ENCODE peak calls at places on chromosomes 16 and 17, in five cellular contexts. F is SW480, X is transverse colon, J is H7, C is nucleus accumbens. S is an unnamed sample.

GRCh38 chr16:50266337-50267091 is at the start of gene ADCY7:
- DNase-seq in F (peak; percentile 70), C (peak; percentile 26), X (peak; percentile 85), J (peak; percentile 87), S (no peak)

GRCh38 chr16:74034862-74035261 is 261.8 kb upstream of the PSMD7 start:
- DNase-seq in J (peak; percentile 32), X (peak; percentile 11), C (peak; percentile 1), F (peak; percentile 50), S (peak; percentile 14)

GRCh38 chr17:16328997-16329396 is 24.3 kb downstream of the CENPV start:
- DNase-seq in C (no peak), X (no peak), F (no peak), J (peak; percentile 47), S (no peak)

GRCh38 chr16:81012974-81013373 is 6.0 kb downstream of the CENPN start:
- DNase-seq in F (no peak), J (no peak), X (no peak), C (no peak), S (no peak)

GRCh38 chr16:50555892-50556673 is 7.9 kb downstream of the NKD1 start:
- DNase-seq in J (no peak), C (no peak), X (no peak), F (no peak), S (no peak)

GRCh38 chr17:43790311-43790940 is 10.2 kb downstream of the CFAP97D1 start:
- DNase-seq in X (no peak), C (no peak), F (no peak), J (no peak), S (no peak)

GRCh38 chr16:84033251-84034195 is 9.1 kb downstream of the SLC38A8 start:
- DNase-seq in C (no peak), X (no peak), F (no peak), J (peak; percentile 55), S (no peak)

GRCh38 chr16:55478827-55479559 is at the start of gene MMP2:
- DNase-seq in X (peak; percentile 45), J (peak; percentile 96), F (no peak), C (no peak), S (no peak)

GRCh38 chr17:83173997-83174858 is 94.8 kb downstream of the METRNL start:
- DNase-seq in X (no peak), J (no peak), C (no peak), F (no peak), S (no peak)

GRCh38 chr17:45273551-45273957 is 11.7 kb upstream of the SPATA32 start:
- DNase-seq in F (no peak), J (peak; percentile 43), X (no peak), C (no peak), S (no peak)

GRCh38 chr17:51119415-51120356 is 982 bp downstream of the SPAG9 start:
- DNase-seq in F (peak; percentile 58), C (no peak), J (peak; percentile 74), X (peak; percentile 54), S (peak; percentile 36)

GRCh38 chr16:71635632-71636031 is 9.6 kb downstream of the MARVELD3 start:
- DNase-seq in X (no peak), C (no peak), J (no peak), F (no peak), S (peak; percentile 4)

GRCh38 chr17:27560668-27561067 is 70.3 kb upstream of the LGALS9 start:
- DNase-seq in X (peak; percentile 59), J (no peak), F (no peak), C (no peak), S (no peak)

GRCh38 chr16:46972971-46973456 is 460 bp downstream of the DNAJA2 start:
- DNase-seq in J (peak; percentile 80), X (peak; percentile 50), C (no peak), F (peak; percentile 21), S (peak; percentile 5)

GRCh38 chr16:58011652-58012051 is 10.4 kb downstream of the USB1 start:
- DNase-seq in C (no peak), X (no peak), J (no peak), F (no peak), S (no peak)

GRCh38 chr16:13923703-13924298 is 3.8 kb downstream of the ERCC4 start:
- DNase-seq in X (no peak), F (peak; percentile 65), C (no peak), J (peak; percentile 39), S (no peak)

GRCh38 chr17:43027091-43028032 is 2.3 kb downstream of the RND2 start:
- DNase-seq in C (no peak), J (peak; percentile 82), X (no peak), F (no peak), S (no peak)

GRCh38 chr17:62892870-62893338 is 73.1 kb upstream of the TANC2 start:
- DNase-seq in J (no peak), X (peak; percentile 35), C (no peak), F (peak; percentile 28), S (peak; percentile 60)

GRCh38 chr17:82152556-82153294 is 54.7 kb upstream of the FASN start:
- DNase-seq in J (no peak), F (no peak), X (peak; percentile 44), C (no peak), S (no peak)

GRCh38 chr17:83149761-83150251 is 70.4 kb downstream of the METRNL start:
- DNase-seq in C (no peak), X (no peak), F (no peak), J (no peak), S (no peak)

GRCh38 chr16:56426585-56426984 is 1.2 kb upstream of the AMFR start:
- DNase-seq in F (no peak), J (no peak), X (no peak), C (no peak), S (no peak)

GRCh38 chr16:57628782-57629181 is 352 bp downstream of the ADGRG1 start:
- DNase-seq in X (no peak), J (no peak), C (no peak), F (no peak), S (no peak)

GRCh38 chr17:7626956-7627249 is 718 bp downstream of the SAT2 start:
- DNase-seq in C (no peak), X (no peak), J (no peak), F (no peak), S (no peak)

GRCh38 chr16:85755929-85756768 is 5.3 kb upstream of the C16orf74 start:
- DNase-seq in J (no peak), X (peak; percentile 28), C (no peak), F (no peak), S (no peak)

GRCh38 chr16:77211880-77212735 is 12.9 kb downstream of the SYCE1L start:
- DNase-seq in C (no peak), F (peak; percentile 64), J (peak; percentile 95), X (peak; percentile 73), S (no peak)

GRCh38 chr16:20871935-20872815 is 28.0 kb downstream of the DCUN1D3 start:
- DNase-seq in J (no peak), C (no peak), X (no peak), F (peak; percentile 39), S (no peak)

GRCh38 chr17:28189667-28190066 is 129.3 kb upstream of the TMEM97 start:
- DNase-seq in X (no peak), C (no peak), F (no peak), J (no peak), S (no peak)

GRCh38 chr16:90008708-90009145 is 10.5 kb downstream of the DBNDD1 start:
- DNase-seq in F (no peak), X (peak; percentile 35), C (no peak), J (no peak), S (no peak)

GRCh38 chr17:14935139-14935538 is 330.0 kb downstream of the PMP22 start:
- DNase-seq in C (no peak), F (no peak), X (no peak), J (no peak), S (no peak)

GRCh38 chr16:49365711-49366509 is 7.7 kb upstream of the C16orf78 start:
- DNase-seq in J (no peak), F (no peak), C (no peak), X (no peak), S (peak; percentile 9)

GRCh38 chr16:56576585-56577299 is 11.9 kb downstream of the MT4 start:
- DNase-seq in X (peak; percentile 90), F (peak; percentile 88), C (no peak), J (peak; percentile 87), S (peak; percentile 38)

GRCh38 chr17:77668518-77668917 is 290.0 kb upstream of the TNRC6C start:
- DNase-seq in F (no peak), C (no peak), X (no peak), J (no peak), S (no peak)

GRCh38 chr17:58452738-58453137 is 35.4 kb upstream of the RNF43 start:
- DNase-seq in X (no peak), F (no peak), C (no peak), J (no peak), S (no peak)

GRCh38 chr17:17696075-17696474 is 14.8 kb downstream of the RAI1 start:
- DNase-seq in C (no peak), F (no peak), J (no peak), X (no peak), S (no peak)

GRCh38 chr17:39200957-39201510 is 951 bp downstream of the RPL19 start:
- DNase-seq in C (no peak), X (no peak), F (no peak), J (no peak), S (no peak)

GRCh38 chr17:82269138-82269881 is 4.2 kb downstream of the CSNK1D start:
- DNase-seq in X (peak; percentile 64), C (no peak), F (no peak), J (peak; percentile 64), S (no peak)

GRCh38 chr17:9360610-9361571 is 214.7 kb downstream of the STX8 start:
- DNase-seq in X (peak; percentile 18), J (no peak), F (no peak), C (no peak), S (no peak)

GRCh38 chr16:69482410-69482951 is 58.1 kb downstream of the CYB5B start:
- DNase-seq in X (no peak), C (no peak), F (no peak), J (no peak), S (no peak)

GRCh38 chr16:23905027-23905426 is 69.2 kb downstream of the PRKCB start:
- DNase-seq in J (peak; percentile 37), C (no peak), F (peak; percentile 7), X (peak; percentile 21), S (no peak)

GRCh38 chr16:7086842-7087616 is 245.6 kb upstream of the RBFOX1 start:
- DNase-seq in F (peak; percentile 29), C (peak; percentile 13), J (peak; percentile 65), X (no peak), S (peak; percentile 37)